ENCODE peak calls at places on chromosomes 16 and 17, in ten cellular contexts. One of them, this sample, is unnamed.
A peak's percentile ranks its signal among the peaks of the same experiment; 100 is the strongest.

GRCh38 chr17:34852614-34853013 is 108.6 kb downstream of the CCT6B start:
- DNase-seq in cardiac muscle cell: no peak
- DNase-seq in naive thymus-derived CD4-positive, alpha-beta T cell: no peak
- DNase-seq in mammary epithelial cell: no peak
- DNase-seq in caudate nucleus: no peak
- DNase-seq in left ventricle myocardium inferior: no peak
- DNase-seq in AG04450: no peak
- DNase-seq in stomach: no peak
- DNase-seq in left lung: no peak
- DNase-seq in heart left ventricle: no peak
- DNase-seq in this sample: peak; percentile 44

GRCh38 chr16:79008036-79008868 is 592.3 kb downstream of the MAF start:
- DNase-seq in left lung: no peak
- DNase-seq in heart left ventricle: no peak
- DNase-seq in stomach: no peak
- DNase-seq in naive thymus-derived CD4-positive, alpha-beta T cell: no peak
- DNase-seq in caudate nucleus: no peak
- DNase-seq in mammary epithelial cell: no peak
- DNase-seq in left ventricle myocardium inferior: no peak
- DNase-seq in AG04450: no peak
- DNase-seq in cardiac muscle cell: no peak
- DNase-seq in this sample: peak; percentile 78

GRCh38 chr17:8304181-8304910 is 5.7 kb upstream of the ARHGEF15 start:
- DNase-seq in stomach: no peak
- DNase-seq in heart left ventricle: no peak
- DNase-seq in naive thymus-derived CD4-positive, alpha-beta T cell: no peak
- DNase-seq in left ventricle myocardium inferior: no peak
- DNase-seq in mammary epithelial cell: no peak
- DNase-seq in AG04450: no peak
- DNase-seq in caudate nucleus: no peak
- DNase-seq in cardiac muscle cell: no peak
- DNase-seq in left lung: no peak
- DNase-seq in this sample: no peak

GRCh38 chr17:51585514-51586104 is 325.3 kb downstream of the UTP18 start:
- DNase-seq in caudate nucleus: no peak
- DNase-seq in AG04450: no peak
- DNase-seq in cardiac muscle cell: no peak
- DNase-seq in left lung: no peak
- DNase-seq in left ventricle myocardium inferior: no peak
- DNase-seq in stomach: peak; percentile 26
- DNase-seq in heart left ventricle: no peak
- DNase-seq in mammary epithelial cell: peak; percentile 21
- DNase-seq in naive thymus-derived CD4-positive, alpha-beta T cell: no peak
- DNase-seq in this sample: peak; percentile 64

GRCh38 chr17:49898547-49899490 is 51.0 kb upstream of the TAC4 start:
- DNase-seq in cardiac muscle cell: no peak
- DNase-seq in caudate nucleus: no peak
- DNase-seq in left lung: no peak
- DNase-seq in stomach: no peak
- DNase-seq in AG04450: no peak
- DNase-seq in left ventricle myocardium inferior: no peak
- DNase-seq in naive thymus-derived CD4-positive, alpha-beta T cell: no peak
- DNase-seq in heart left ventricle: no peak
- DNase-seq in mammary epithelial cell: no peak
- DNase-seq in this sample: peak; percentile 88

GRCh38 chr17:75645501-75645888 is 12.3 kb downstream of the SMIM5 start:
- DNase-seq in heart left ventricle: no peak
- DNase-seq in naive thymus-derived CD4-positive, alpha-beta T cell: no peak
- DNase-seq in left lung: peak; percentile 80
- DNase-seq in mammary epithelial cell: peak; percentile 87
- DNase-seq in caudate nucleus: no peak
- DNase-seq in left ventricle myocardium inferior: no peak
- DNase-seq in cardiac muscle cell: no peak
- DNase-seq in stomach: peak; percentile 85
- DNase-seq in AG04450: no peak
- DNase-seq in this sample: peak; percentile 90

GRCh38 chr17:6491071-6491700 is 46.9 kb downstream of the PIMREG start:
- DNase-seq in cardiac muscle cell: no peak
- DNase-seq in left ventricle myocardium inferior: no peak
- DNase-seq in naive thymus-derived CD4-positive, alpha-beta T cell: no peak
- DNase-seq in stomach: no peak
- DNase-seq in caudate nucleus: no peak
- DNase-seq in left lung: no peak
- DNase-seq in mammary epithelial cell: no peak
- DNase-seq in heart left ventricle: no peak
- DNase-seq in AG04450: no peak
- DNase-seq in this sample: no peak

GRCh38 chr16:68492501-68493411 is 44.4 kb upstream of the SMPD3 start:
- DNase-seq in naive thymus-derived CD4-positive, alpha-beta T cell: no peak
- DNase-seq in left ventricle myocardium inferior: no peak
- DNase-seq in cardiac muscle cell: no peak
- DNase-seq in stomach: peak; percentile 94
- DNase-seq in mammary epithelial cell: no peak
- DNase-seq in heart left ventricle: no peak
- DNase-seq in caudate nucleus: no peak
- DNase-seq in AG04450: no peak
- DNase-seq in left lung: no peak
- DNase-seq in this sample: no peak

GRCh38 chr16:84497418-84497817 is 7.0 kb downstream of the MEAK7 start:
- DNase-seq in left lung: no peak
- DNase-seq in stomach: no peak
- DNase-seq in left ventricle myocardium inferior: no peak
- DNase-seq in naive thymus-derived CD4-positive, alpha-beta T cell: no peak
- DNase-seq in cardiac muscle cell: no peak
- DNase-seq in AG04450: no peak
- DNase-seq in caudate nucleus: no peak
- DNase-seq in heart left ventricle: no peak
- DNase-seq in mammary epithelial cell: no peak
- DNase-seq in this sample: no peak

GRCh38 chr17:20975566-20975965 is 67.2 kb downstream of the USP22 start:
- DNase-seq in cardiac muscle cell: no peak
- DNase-seq in caudate nucleus: no peak
- DNase-seq in left ventricle myocardium inferior: no peak
- DNase-seq in left lung: no peak
- DNase-seq in AG04450: no peak
- DNase-seq in stomach: no peak
- DNase-seq in naive thymus-derived CD4-positive, alpha-beta T cell: no peak
- DNase-seq in heart left ventricle: no peak
- DNase-seq in mammary epithelial cell: peak; percentile 74
- DNase-seq in this sample: no peak

GRCh38 chr17:47315451-47316266 is 8.1 kb upstream of the EFCAB13 start:
- DNase-seq in cardiac muscle cell: peak; percentile 90
- DNase-seq in left ventricle myocardium inferior: no peak
- DNase-seq in left lung: no peak
- DNase-seq in stomach: no peak
- DNase-seq in heart left ventricle: peak; percentile 37
- DNase-seq in mammary epithelial cell: peak; percentile 81
- DNase-seq in AG04450: peak; percentile 92
- DNase-seq in caudate nucleus: no peak
- DNase-seq in naive thymus-derived CD4-positive, alpha-beta T cell: peak; percentile 48
- DNase-seq in this sample: peak; percentile 69

GRCh38 chr17:17822189-17822978 is 14.4 kb downstream of the SREBF1 start:
- DNase-seq in AG04450: peak; percentile 43
- DNase-seq in mammary epithelial cell: no peak
- DNase-seq in heart left ventricle: peak; percentile 63
- DNase-seq in cardiac muscle cell: peak; percentile 91
- DNase-seq in stomach: peak; percentile 68
- DNase-seq in left lung: peak; percentile 81
- DNase-seq in caudate nucleus: peak; percentile 79
- DNase-seq in naive thymus-derived CD4-positive, alpha-beta T cell: no peak
- DNase-seq in left ventricle myocardium inferior: peak; percentile 80
- DNase-seq in this sample: no peak

GRCh38 chr16:22318690-22319358 is 21.6 kb downstream of the POLR3E start:
- DNase-seq in cardiac muscle cell: peak; percentile 47
- DNase-seq in mammary epithelial cell: peak; percentile 28
- DNase-seq in naive thymus-derived CD4-positive, alpha-beta T cell: peak; percentile 69
- DNase-seq in stomach: peak; percentile 43
- DNase-seq in heart left ventricle: no peak
- DNase-seq in left ventricle myocardium inferior: no peak
- DNase-seq in left lung: no peak
- DNase-seq in AG04450: no peak
- DNase-seq in caudate nucleus: no peak
- DNase-seq in this sample: peak; percentile 49

GRCh38 chr16:84730406-84731106 is 30.8 kb downstream of the USP10 start:
- DNase-seq in AG04450: peak; percentile 83
- DNase-seq in left lung: peak; percentile 78
- DNase-seq in naive thymus-derived CD4-positive, alpha-beta T cell: no peak
- DNase-seq in left ventricle myocardium inferior: peak; percentile 45
- DNase-seq in mammary epithelial cell: peak; percentile 73
- DNase-seq in caudate nucleus: no peak
- DNase-seq in stomach: peak; percentile 63
- DNase-seq in heart left ventricle: peak; percentile 50
- DNase-seq in cardiac muscle cell: peak; percentile 93
- DNase-seq in this sample: peak; percentile 93

GRCh38 chr17:31535581-31535981 is 144.1 kb downstream of the RAB11FIP4 start:
- DNase-seq in AG04450: no peak
- DNase-seq in left ventricle myocardium inferior: no peak
- DNase-seq in left lung: no peak
- DNase-seq in heart left ventricle: no peak
- DNase-seq in caudate nucleus: no peak
- DNase-seq in cardiac muscle cell: no peak
- DNase-seq in stomach: no peak
- DNase-seq in naive thymus-derived CD4-positive, alpha-beta T cell: no peak
- DNase-seq in mammary epithelial cell: no peak
- DNase-seq in this sample: no peak
- H3K27ac ChIP-seq in AG04450: no peak overlapping the region
- H3K27ac ChIP-seq in left ventricle myocardium inferior: no peak overlapping the region
- H3K27ac ChIP-seq in left lung: no peak overlapping the region
- H3K27ac ChIP-seq in heart left ventricle: no peak overlapping the region
- H3K27ac ChIP-seq in caudate nucleus: no peak overlapping the region
- H3K27ac ChIP-seq in cardiac muscle cell: no peak overlapping the region
- H3K27ac ChIP-seq in stomach: no peak overlapping the region
- H3K27ac ChIP-seq in naive thymus-derived CD4-positive, alpha-beta T cell: no peak overlapping the region
- H3K27ac ChIP-seq in mammary epithelial cell: no peak overlapping the region
- H3K27ac ChIP-seq in this sample: no peak overlapping the region

DNA sequence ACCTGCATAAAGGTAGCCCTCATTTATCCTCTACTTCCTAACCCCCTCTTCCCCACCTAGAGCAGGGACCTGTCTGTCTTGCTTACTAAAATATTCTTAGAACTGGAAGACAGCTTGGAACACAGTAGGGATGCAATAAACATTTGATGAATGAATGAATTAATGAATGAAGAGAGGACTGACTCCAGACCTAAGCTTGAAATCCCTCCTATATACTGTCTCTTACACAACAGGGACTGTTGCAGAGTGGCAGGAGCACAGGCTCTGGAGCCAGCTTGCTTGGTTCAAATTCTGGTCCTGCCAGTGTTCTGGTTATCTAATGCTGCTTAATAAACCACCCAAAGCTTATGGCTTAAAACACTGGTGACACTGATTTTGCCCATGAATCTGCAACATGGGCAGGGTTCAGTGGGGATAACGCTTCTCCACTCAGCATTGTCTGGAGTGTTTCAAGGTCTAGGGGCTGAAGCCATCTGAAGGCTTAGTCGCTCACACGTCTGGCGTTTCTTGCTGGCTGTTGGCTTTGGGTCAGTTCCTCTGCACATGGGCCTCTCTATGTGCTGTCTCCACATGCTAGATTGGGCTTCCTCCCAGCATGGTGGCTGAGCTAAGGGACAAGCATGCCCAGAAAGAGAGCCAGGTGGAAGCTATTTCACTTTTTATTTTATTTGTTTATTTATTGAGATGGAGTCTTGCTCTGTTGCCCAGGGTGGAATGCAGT is 12.8 kb upstream of the RAP1GAP2 start:
- DNase-seq in heart left ventricle: no peak
- DNase-seq in mammary epithelial cell: no peak
- DNase-seq in caudate nucleus: no peak
- DNase-seq in left ventricle myocardium inferior: no peak
- DNase-seq in cardiac muscle cell: no peak
- DNase-seq in left lung: no peak
- DNase-seq in stomach: no peak
- DNase-seq in naive thymus-derived CD4-positive, alpha-beta T cell: no peak
- DNase-seq in AG04450: no peak
- DNase-seq in this sample: no peak
- H3K27ac ChIP-seq in heart left ventricle: no peak overlapping the region
- H3K27ac ChIP-seq in mammary epithelial cell: no peak overlapping the region
- H3K27ac ChIP-seq in caudate nucleus: no peak overlapping the region
- H3K27ac ChIP-seq in left ventricle myocardium inferior: no peak overlapping the region
- H3K27ac ChIP-seq in cardiac muscle cell: no peak overlapping the region
- H3K27ac ChIP-seq in left lung: no peak overlapping the region
- H3K27ac ChIP-seq in stomach: no peak overlapping the region
- H3K27ac ChIP-seq in naive thymus-derived CD4-positive, alpha-beta T cell: no peak overlapping the region
- H3K27ac ChIP-seq in AG04450: no peak overlapping the region
- H3K27ac ChIP-seq in this sample: no peak overlapping the region

DNA sequence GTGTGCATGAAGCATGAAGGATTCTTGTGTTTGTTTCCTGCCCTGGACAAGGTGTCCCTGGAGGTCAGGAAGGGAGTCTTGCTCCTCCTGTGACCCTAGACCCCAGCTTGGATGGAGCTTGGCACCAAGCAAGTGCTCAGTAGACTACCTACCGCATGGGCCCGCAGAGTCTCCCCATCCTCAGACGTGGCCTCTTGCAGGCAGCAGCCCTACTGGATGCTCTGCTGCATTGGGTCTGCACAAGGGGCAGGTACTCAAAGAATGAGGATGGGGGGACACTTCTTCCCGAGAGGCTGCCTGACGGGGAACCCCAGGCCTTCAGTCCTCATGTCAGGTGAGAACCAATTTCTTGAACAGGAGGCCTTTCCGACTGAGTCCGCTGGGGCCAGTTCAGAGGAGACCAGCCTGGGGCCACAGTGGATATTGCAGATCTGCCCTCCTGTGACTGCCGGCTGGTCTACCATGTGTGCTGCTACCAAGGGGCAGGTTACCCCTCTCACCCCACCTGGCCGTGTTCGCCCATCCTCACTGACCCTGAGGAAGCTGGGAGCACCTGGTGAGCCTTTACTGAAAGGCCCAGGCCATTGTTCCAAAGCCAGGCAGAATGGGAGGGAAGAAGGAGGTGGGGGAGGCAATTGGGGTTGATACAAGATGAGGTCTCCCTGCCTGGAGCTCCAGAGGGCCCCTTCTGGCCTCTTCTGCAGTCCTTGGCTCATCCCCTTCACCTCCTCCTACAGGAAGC is 206.3 kb downstream of the RAB11FIP4 start:
- DNase-seq in mammary epithelial cell: no peak
- DNase-seq in AG04450: no peak
- DNase-seq in caudate nucleus: no peak
- DNase-seq in heart left ventricle: no peak
- DNase-seq in stomach: no peak
- DNase-seq in left lung: no peak
- DNase-seq in left ventricle myocardium inferior: no peak
- DNase-seq in naive thymus-derived CD4-positive, alpha-beta T cell: no peak
- DNase-seq in cardiac muscle cell: no peak
- DNase-seq in this sample: no peak
- H3K27ac ChIP-seq in mammary epithelial cell: no peak overlapping the region
- H3K27ac ChIP-seq in AG04450: peak overlapping the region; percentile 11
- H3K27ac ChIP-seq in caudate nucleus: no peak overlapping the region
- H3K27ac ChIP-seq in heart left ventricle: no peak overlapping the region
- H3K27ac ChIP-seq in stomach: no peak overlapping the region
- H3K27ac ChIP-seq in left lung: no peak overlapping the region
- H3K27ac ChIP-seq in left ventricle myocardium inferior: no peak overlapping the region
- H3K27ac ChIP-seq in naive thymus-derived CD4-positive, alpha-beta T cell: no peak overlapping the region
- H3K27ac ChIP-seq in cardiac muscle cell: no peak overlapping the region
- H3K27ac ChIP-seq in this sample: no peak overlapping the region

DNA sequence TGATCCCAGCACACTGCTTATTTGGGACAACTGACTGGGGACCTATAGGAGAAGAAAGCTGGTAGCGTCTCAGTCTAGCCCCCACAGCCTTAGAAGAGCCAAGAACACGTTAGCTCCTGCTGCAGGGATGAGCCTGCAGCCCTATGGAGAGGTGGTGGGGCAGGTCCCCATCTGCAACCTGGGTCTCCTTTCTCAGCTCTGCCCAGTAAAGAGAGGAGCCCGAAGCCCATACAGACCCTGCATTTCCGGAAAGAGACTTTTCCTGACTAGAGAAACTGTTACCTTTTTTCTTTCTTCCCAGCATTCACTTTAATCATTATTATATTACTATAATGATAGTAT is 788 bp downstream of the METTL22 start:
- DNase-seq in stomach: no peak
- DNase-seq in caudate nucleus: no peak
- DNase-seq in heart left ventricle: no peak
- DNase-seq in left lung: no peak
- DNase-seq in naive thymus-derived CD4-positive, alpha-beta T cell: no peak
- DNase-seq in mammary epithelial cell: no peak
- DNase-seq in left ventricle myocardium inferior: no peak
- DNase-seq in AG04450: no peak
- DNase-seq in cardiac muscle cell: no peak
- DNase-seq in this sample: no peak
- H3K27ac ChIP-seq in stomach: peak overlapping the region; percentile 88
- H3K27ac ChIP-seq in caudate nucleus: no peak overlapping the region
- H3K27ac ChIP-seq in heart left ventricle: peak overlapping the region; percentile 92
- H3K27ac ChIP-seq in left lung: no peak overlapping the region
- H3K27ac ChIP-seq in naive thymus-derived CD4-positive, alpha-beta T cell: peak overlapping the region; percentile 92
- H3K27ac ChIP-seq in mammary epithelial cell: peak overlapping the region; percentile 83
- H3K27ac ChIP-seq in left ventricle myocardium inferior: no peak overlapping the region
- H3K27ac ChIP-seq in AG04450: peak overlapping the region; percentile 71
- H3K27ac ChIP-seq in cardiac muscle cell: peak overlapping the region; percentile 94
- H3K27ac ChIP-seq in this sample: no peak overlapping the region